ENCODE peak calls at places on chromosome 3, in ten cellular contexts. G, O, M, X, P, U, S, L, K and C are unnamed samples.
A peak's percentile ranks its signal among the peaks of the same experiment; 100 is the strongest.

GRCh38 chr3:180630360-180630759 is 28.4 kb downstream of the TTC14 start:
- DNase-seq in G (no peak), O (no peak), M (no peak), X (no peak), P (no peak), U (no peak), S (no peak), L (peak; percentile 9), K (peak; percentile 67), C (no peak)

GRCh38 chr3:64599651-64600050 is 88.1 kb downstream of the ADAMTS9 start:
- DNase-seq in G (no peak), O (no peak), M (no peak), X (no peak), P (no peak), U (no peak), S (no peak), L (no peak), K (no peak), C (no peak)

GRCh38 chr3:45051685-45052084 is 25.6 kb downstream of the CLEC3B start:
- DNase-seq in G (no peak), O (no peak), M (no peak), X (no peak), P (no peak), U (no peak), S (no peak), L (no peak), K (no peak), C (no peak)

GRCh38 chr3:191627064-191627463 is 166.1 kb downstream of the PYDC2 start:
- DNase-seq in G (no peak), O (no peak), M (no peak), X (no peak), P (no peak), U (no peak), S (no peak), L (no peak), K (no peak), C (no peak)

GRCh38 chr3:158494657-158495056 is 76.3 kb upstream of the MLF1 start:
- DNase-seq in G (no peak), O (no peak), M (no peak), X (no peak), P (no peak), U (no peak), S (no peak), L (no peak), K (no peak), C (no peak)

GRCh38 chr3:151431940-151432339 is 28.9 kb downstream of the IGSF10 start:
- DNase-seq in G (no peak), O (peak; percentile 91), M (no peak), X (no peak), P (no peak), U (no peak), S (no peak), L (peak; percentile 56), K (peak; percentile 98), C (peak; percentile 65)

GRCh38 chr3:156360992-156361391 is 193.9 kb downstream of the SSR3 start:
- DNase-seq in G (no peak), O (no peak), M (no peak), X (no peak), P (no peak), U (no peak), S (no peak), L (no peak), K (no peak), C (no peak)

GRCh38 chr3:11878837-11879236 is 32.2 kb upstream of the TAMM41 start:
- DNase-seq in G (no peak), O (no peak), M (no peak), X (no peak), P (no peak), U (peak; percentile 21), S (no peak), L (no peak), K (no peak), C (no peak)

GRCh38 chr3:138336454-138336853 is 6.8 kb upstream of the NME9 start:
- DNase-seq in G (no peak), O (no peak), M (no peak), X (no peak), P (no peak), U (no peak), S (no peak), L (no peak), K (no peak), C (no peak)

GRCh38 chr3:12578742-12579141 is 21.9 kb downstream of the MKRN2 start:
- DNase-seq in G (no peak), O (no peak), M (no peak), X (no peak), P (no peak), U (no peak), S (no peak), L (peak; percentile 36), K (no peak), C (no peak)

GRCh38 chr3:126373682-126374601 is 16.7 kb upstream of the KLF15 start:
- DNase-seq in G (no peak), O (no peak), M (no peak), X (no peak), P (no peak), U (no peak), S (no peak), L (peak; percentile 67), K (no peak), C (peak; percentile 35)

GRCh38 chr3:173800154-173800553 is 402.6 kb downstream of the NLGN1 start:
- DNase-seq in G (no peak), O (no peak), M (no peak), X (no peak), P (no peak), U (no peak), S (no peak), L (no peak), K (no peak), C (no peak)

GRCh38 chr3:111947179-111947727 is 31.6 kb upstream of the ABHD10 start:
- DNase-seq in G (no peak), O (peak; percentile 50), M (peak; percentile 37), X (no peak), P (no peak), U (no peak), S (no peak), L (peak; percentile 74), K (no peak), C (peak; percentile 15)

GRCh38 chr3:72567474-72567873 is 280.8 kb downstream of the SHQ1 start:
- DNase-seq in G (no peak), O (no peak), M (no peak), X (no peak), P (no peak), U (no peak), S (no peak), L (no peak), K (no peak), C (no peak)

GRCh38 chr3:106215047-106215446 is 346.2 kb upstream of the CBLB start:
- DNase-seq in G (no peak), O (peak; percentile 65), M (no peak), X (no peak), P (no peak), U (no peak), S (no peak), L (peak; percentile 25), K (no peak), C (peak; percentile 39)

GRCh38 chr3:50204052-50204803 is 843 bp upstream of the SLC38A3 start:
- DNase-seq in G (no peak), O (no peak), M (no peak), X (no peak), P (no peak), U (no peak), S (no peak), L (no peak), K (no peak), C (no peak)
- H3K4me3 ChIP-seq in G (no peak overlapping the region), O (no peak overlapping the region), M (no peak overlapping the region), X (no peak overlapping the region), P (no peak overlapping the region), U (no peak overlapping the region), S (no peak overlapping the region), L (no peak overlapping the region), K (no peak overlapping the region), C (no peak overlapping the region)

GRCh38 chr3:37993067-37993809 is 2.7 kb downstream of the VILL start:
- DNase-seq in G (no peak), O (no peak), M (no peak), X (no peak), P (peak; percentile 10), U (no peak), S (no peak), L (no peak), K (no peak), C (no peak)
- H3K4me3 ChIP-seq in G (peak overlapping the region; percentile 77), O (peak overlapping the region; percentile 67), M (peak overlapping the region; percentile 55), X (peak overlapping the region; percentile 65), P (peak overlapping the region; percentile 37), U (no peak overlapping the region), S (no peak overlapping the region), L (peak overlapping the region; percentile 83), K (no peak overlapping the region), C (peak overlapping the region; percentile 52)

DNA sequence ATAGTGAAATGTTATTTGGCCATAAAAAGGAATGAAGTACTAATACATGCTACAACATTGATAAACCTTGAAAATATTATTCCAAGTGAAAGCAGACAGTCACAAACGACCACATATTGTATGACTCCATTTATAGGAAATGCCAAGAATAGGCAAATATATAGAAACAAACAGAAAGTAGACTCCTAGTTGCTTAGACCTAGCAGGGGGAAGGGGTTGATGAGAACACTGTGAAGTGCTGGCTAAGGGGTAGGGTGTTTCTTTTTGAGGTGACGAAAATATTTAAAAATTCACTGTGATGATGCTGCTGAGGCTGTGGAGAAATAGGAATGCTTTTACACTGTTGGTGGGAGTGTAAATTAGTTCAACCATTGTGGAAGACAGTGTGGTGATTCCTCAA is 30.5 kb upstream of the XIRP1 start:
- DNase-seq in G (no peak), O (no peak), M (no peak), X (no peak), P (no peak), U (no peak), S (no peak), L (no peak), K (no peak), C (no peak)
- H3K4me3 ChIP-seq in G (no peak overlapping the region), O (no peak overlapping the region), M (no peak overlapping the region), X (no peak overlapping the region), P (no peak overlapping the region), U (no peak overlapping the region), S (no peak overlapping the region), L (no peak overlapping the region), K (no peak overlapping the region), C (no peak overlapping the region)

GRCh38 chr3:31920310-31920709 is 60.8 kb downstream of the OSBPL10 start:
- DNase-seq in G (no peak), O (no peak), M (no peak), X (no peak), P (no peak), U (no peak), S (no peak), L (no peak), K (no peak), C (no peak)

GRCh38 chr3:31917303-31917903 is 63.7 kb downstream of the OSBPL10 start:
- DNase-seq in G (no peak), O (no peak), M (no peak), X (peak; percentile 15), P (no peak), U (no peak), S (no peak), L (no peak), K (no peak), C (no peak)

GRCh38 chr3:31921833-31922232 is 59.2 kb downstream of the OSBPL10 start:
- DNase-seq in G (no peak), O (no peak), M (no peak), X (no peak), P (no peak), U (no peak), S (no peak), L (no peak), K (no peak), C (no peak)

GRCh38 chr3:31919528-31919927 is 61.5 kb downstream of the OSBPL10 start:
- DNase-seq in G (no peak), O (no peak), M (no peak), X (no peak), P (no peak), U (no peak), S (no peak), L (no peak), K (no peak), C (no peak)

GRCh38 chr3:31918179-31919165 is 62.6 kb downstream of the OSBPL10 start:
- DNase-seq in G (no peak), O (no peak), M (no peak), X (peak; percentile 7), P (no peak), U (no peak), S (no peak), L (peak; percentile 19), K (no peak), C (no peak)
- H3K4me3 ChIP-seq in G (no peak overlapping the region), O (no peak overlapping the region), M (no peak overlapping the region), X (no peak overlapping the region), P (no peak overlapping the region), U (no peak overlapping the region), S (no peak overlapping the region), L (no peak overlapping the region), K (no peak overlapping the region), C (no peak overlapping the region)